ENCODE peak calls at places on chromosome 7, in nine cellular contexts. K is cardiac fibroblast; F is fibroblast of the conjunctiva; O is psoas muscle; P is effector memory CD8-positive, alpha-beta T cell; Z is naive thymus-derived CD8-positive, alpha-beta T cell; X is AG04450; G is ACHN; E is iris pigment epithelial cell. Q is an unnamed sample.
A peak's percentile ranks its signal among the peaks of the same experiment; 100 is the strongest.

GRCh38 chr7:429828-430180 is 89.8 kb downstream of the PDGFA start:
- DNase-seq in K (no peak), F (no peak), O (no peak), P (no peak), Z (no peak), X (no peak), G (no peak), E (no peak), Q (no peak)

GRCh38 chr7:1922071-1922869 is 252.2 kb downstream of the ELFN1 start:
- DNase-seq in K (no peak), F (peak; percentile 53), O (no peak), P (no peak), Z (no peak), X (no peak), G (no peak), E (no peak), Q (no peak)

GRCh38 chr7:139035588-139036353 is at the start of gene ZC3HAV1L:
- DNase-seq in K (peak; percentile 76), F (peak; percentile 32), O (peak; percentile 64), P (peak; percentile 26), Z (no peak), X (peak; percentile 20), G (peak; percentile 81), E (peak; percentile 72), Q (peak; percentile 35)

GRCh38 chr7:47649901-47650300 is 68.0 kb upstream of the TNS3 start:
- DNase-seq in K (no peak), F (no peak), O (no peak), P (no peak), Z (no peak), X (no peak), G (no peak), E (no peak), Q (no peak)

GRCh38 chr7:87140271-87140748 is 11.9 kb upstream of the DMTF1 start:
- DNase-seq in K (peak; percentile 3), F (no peak), O (no peak), P (no peak), Z (no peak), X (no peak), G (no peak), E (no peak), Q (no peak)

GRCh38 chr7:138814806-138815332 is 16.9 kb upstream of the ATP6V0A4 start:
- DNase-seq in K (no peak), F (no peak), O (no peak), P (no peak), Z (no peak), X (no peak), G (no peak), E (peak; percentile 19), Q (no peak)

GRCh38 chr7:5428470-5429252 is 5.0 kb upstream of the TNRC18 start:
- DNase-seq in K (peak; percentile 88), F (peak; percentile 87), O (peak; percentile 77), P (no peak), Z (no peak), X (peak; percentile 72), G (no peak), E (peak; percentile 94), Q (peak; percentile 95)

GRCh38 chr7:73978681-73979563 is 49.1 kb upstream of the ELN start:
- DNase-seq in K (peak; percentile 66), F (peak; percentile 23), O (peak; percentile 69), P (no peak), Z (no peak), X (no peak), G (peak; percentile 75), E (peak; percentile 12), Q (no peak)

GRCh38 chr7:2959343-2959680 is 84.4 kb downstream of the CARD11 start:
- DNase-seq in K (no peak), F (no peak), O (no peak), P (no peak), Z (no peak), X (no peak), G (no peak), E (no peak), Q (peak; percentile 62)

GRCh38 chr7:131521651-131522163 is 34.7 kb downstream of the PODXL start:
- DNase-seq in K (no peak), F (no peak), O (no peak), P (no peak), Z (no peak), X (no peak), G (no peak), E (no peak), Q (peak; percentile 83)

GRCh38 chr7:115008465-115009114 is 86.7 kb downstream of the MDFIC start:
- DNase-seq in K (peak; percentile 97), F (peak; percentile 85), O (peak; percentile 80), P (no peak), Z (no peak), X (peak; percentile 44), G (no peak), E (peak; percentile 55), Q (no peak)

GRCh38 chr7:100949227-100949930 is at the start of gene MUC3A:
- DNase-seq in K (no peak), F (no peak), O (no peak), P (no peak), Z (no peak), X (no peak), G (no peak), E (no peak), Q (no peak)

GRCh38 chr7:4080013-4080412 is 602.1 kb upstream of the FOXK1 start:
- DNase-seq in K (no peak), F (no peak), O (no peak), P (no peak), Z (no peak), X (no peak), G (no peak), E (no peak), Q (peak; percentile 62)

GRCh38 chr7:90178592-90179279 is 24.5 kb downstream of the STEAP1 start:
- DNase-seq in K (peak; percentile 55), F (peak; percentile 44), O (no peak), P (no peak), Z (no peak), X (no peak), G (peak; percentile 89), E (peak; percentile 68), Q (no peak)

GRCh38 chr7:41164440-41164839 is 538.5 kb downstream of the INHBA start:
- DNase-seq in K (no peak), F (no peak), O (no peak), P (no peak), Z (no peak), X (no peak), G (no peak), E (peak; percentile 61), Q (no peak)

GRCh38 chr7:114026486-114027089 is 107.8 kb upstream of the PPP1R3A start:
- DNase-seq in K (peak; percentile 65), F (peak; percentile 37), O (no peak), P (peak; percentile 26), Z (no peak), X (peak; percentile 24), G (peak; percentile 83), E (peak; percentile 49), Q (no peak)

GRCh38 chr7:74599251-74599650 is 58.3 kb upstream of the GTF2I start:
- DNase-seq in K (no peak), F (no peak), O (no peak), P (no peak), Z (no peak), X (no peak), G (no peak), E (no peak), Q (no peak)

GRCh38 chr7:50827281-50827680 is 44.6 kb upstream of the GRB10 start:
- DNase-seq in K (no peak), F (no peak), O (no peak), P (no peak), Z (no peak), X (no peak), G (peak; percentile 11), E (no peak), Q (no peak)

GRCh38 chr7:83876593-83876992 is 227.7 kb upstream of the SEMA3E start:
- DNase-seq in K (peak; percentile 21), F (peak; percentile 53), O (no peak), P (no peak), Z (no peak), X (no peak), G (peak; percentile 24), E (peak; percentile 12), Q (no peak)

GRCh38 chr7:50663396-50664102 is 98.3 kb upstream of the DDC start:
- DNase-seq in K (no peak), F (no peak), O (no peak), P (no peak), Z (no peak), X (no peak), G (no peak), E (no peak), Q (no peak)

GRCh38 chr7:2971914-2972530 is 71.6 kb downstream of the CARD11 start:
- DNase-seq in K (no peak), F (no peak), O (no peak), P (no peak), Z (no peak), X (no peak), G (no peak), E (no peak), Q (no peak)

GRCh38 chr7:46192191-46192590 is 271.1 kb upstream of the IGFBP3 start:
- DNase-seq in K (no peak), F (no peak), O (no peak), P (no peak), Z (no peak), X (no peak), G (no peak), E (no peak), Q (no peak)

GRCh38 chr7:24828871-24829661 is 71.8 kb upstream of the GSDME start:
- DNase-seq in K (peak; percentile 73), F (no peak), O (no peak), P (no peak), Z (no peak), X (no peak), G (no peak), E (peak; percentile 27), Q (no peak)

GRCh38 chr7:76506081-76506440 is 4.3 kb upstream of the UPK3B start:
- DNase-seq in K (no peak), F (no peak), O (no peak), P (no peak), Z (no peak), X (no peak), G (peak; percentile 2), E (no peak), Q (no peak)

GRCh38 chr7:81791578-81792524 is 22.0 kb upstream of the HGF start:
- DNase-seq in K (no peak), F (no peak), O (no peak), P (no peak), Z (no peak), X (no peak), G (no peak), E (no peak), Q (no peak)

GRCh38 chr7:47453093-47454056 is 128.5 kb downstream of the TNS3 start:
- DNase-seq in K (peak; percentile 68), F (peak; percentile 23), O (peak; percentile 80), P (no peak), Z (no peak), X (peak; percentile 74), G (no peak), E (peak; percentile 93), Q (peak; percentile 96)

GRCh38 chr7:1663857-1664651 is 6.0 kb upstream of the ELFN1 start:
- DNase-seq in K (no peak), F (no peak), O (peak; percentile 9), P (no peak), Z (no peak), X (no peak), G (no peak), E (no peak), Q (peak; percentile 85)

GRCh38 chr7:154231732-154232131 is 179.5 kb downstream of the DPP6 start:
- DNase-seq in K (no peak), F (no peak), O (no peak), P (no peak), Z (no peak), X (no peak), G (peak; percentile 38), E (no peak), Q (no peak)

GRCh38 chr7:30159698-30160143 is 24.9 kb downstream of the MTURN start:
- DNase-seq in K (peak; percentile 22), F (no peak), O (no peak), P (no peak), Z (no peak), X (no peak), G (peak; percentile 68), E (peak; percentile 57), Q (no peak)